ENCODE peak calls at places on chromosomes 7 and 10, in six cellular contexts. One of them, this sample, is unnamed.

GRCh38 chr10:122492955-122493597 is 31.7 kb downstream of the HTRA1 start:
- DNase-seq in H1: no peak
- DNase-seq in mesenchymal stem cell: no peak
- DNase-seq in IMR-90: peak; percentile 56
- DNase-seq in mesendoderm: no peak
- DNase-seq in neuronal stem cell: no peak
- DNase-seq in this sample: no peak

GRCh38 chr10:30437039-30437781 is 3.2 kb downstream of the MAP3K8 start:
- DNase-seq in neuronal stem cell: no peak
- DNase-seq in mesenchymal stem cell: peak; percentile 77
- DNase-seq in H1: no peak
- DNase-seq in IMR-90: peak; percentile 75
- DNase-seq in mesendoderm: peak; percentile 69
- DNase-seq in this sample: peak; percentile 57

GRCh38 chr7:127588697-127589482 is 679 bp downstream of the ARF5 start:
- DNase-seq in H1: peak; percentile 31
- DNase-seq in mesendoderm: peak; percentile 86
- DNase-seq in mesenchymal stem cell: peak; percentile 62
- DNase-seq in neuronal stem cell: peak; percentile 48
- DNase-seq in IMR-90: peak; percentile 51
- DNase-seq in this sample: peak; percentile 55

GRCh38 chr7:137454169-137455166 is 110.9 kb upstream of the PTN start:
- DNase-seq in mesendoderm: peak; percentile 80
- DNase-seq in mesenchymal stem cell: peak; percentile 97
- DNase-seq in IMR-90: peak; percentile 93
- DNase-seq in neuronal stem cell: peak; percentile 48
- DNase-seq in H1: no peak
- DNase-seq in this sample: peak; percentile 80

GRCh38 chr7:30713397-30713796 is 31.1 kb upstream of the CRHR2 start:
- DNase-seq in neuronal stem cell: no peak
- DNase-seq in mesenchymal stem cell: peak; percentile 26
- DNase-seq in IMR-90: no peak
- DNase-seq in mesendoderm: no peak
- DNase-seq in H1: no peak
- DNase-seq in this sample: no peak

GRCh38 chr10:10313099-10313875 is 704.4 kb upstream of the CELF2 start:
- DNase-seq in IMR-90: peak; percentile 28
- DNase-seq in H1: no peak
- DNase-seq in mesenchymal stem cell: peak; percentile 35
- DNase-seq in neuronal stem cell: no peak
- DNase-seq in mesendoderm: no peak
- DNase-seq in this sample: no peak

GRCh38 chr10:72875250-72876055 is 18.1 kb upstream of the OIT3 start:
- DNase-seq in neuronal stem cell: no peak
- DNase-seq in mesendoderm: peak; percentile 47
- DNase-seq in H1: no peak
- DNase-seq in IMR-90: peak; percentile 43
- DNase-seq in mesenchymal stem cell: peak; percentile 40
- DNase-seq in this sample: no peak

GRCh38 chr7:107964510-107964909 is 38.5 kb downstream of the LAMB1 start:
- DNase-seq in neuronal stem cell: no peak
- DNase-seq in mesenchymal stem cell: no peak
- DNase-seq in H1: no peak
- DNase-seq in IMR-90: no peak
- DNase-seq in mesendoderm: no peak
- DNase-seq in this sample: no peak

GRCh38 chr10:8349610-8350249 is 295.2 kb downstream of the GATA3 start:
- DNase-seq in H1: no peak
- DNase-seq in IMR-90: no peak
- DNase-seq in mesenchymal stem cell: peak; percentile 18
- DNase-seq in mesendoderm: no peak
- DNase-seq in neuronal stem cell: no peak
- DNase-seq in this sample: no peak

GRCh38 chr10:36725581-36726520 is 399.5 kb upstream of the ANKRD30A start:
- DNase-seq in mesenchymal stem cell: peak; percentile 75
- DNase-seq in neuronal stem cell: peak; percentile 69
- DNase-seq in IMR-90: peak; percentile 88
- DNase-seq in mesendoderm: peak; percentile 96
- DNase-seq in H1: peak; percentile 62
- DNase-seq in this sample: peak; percentile 58

DNA sequence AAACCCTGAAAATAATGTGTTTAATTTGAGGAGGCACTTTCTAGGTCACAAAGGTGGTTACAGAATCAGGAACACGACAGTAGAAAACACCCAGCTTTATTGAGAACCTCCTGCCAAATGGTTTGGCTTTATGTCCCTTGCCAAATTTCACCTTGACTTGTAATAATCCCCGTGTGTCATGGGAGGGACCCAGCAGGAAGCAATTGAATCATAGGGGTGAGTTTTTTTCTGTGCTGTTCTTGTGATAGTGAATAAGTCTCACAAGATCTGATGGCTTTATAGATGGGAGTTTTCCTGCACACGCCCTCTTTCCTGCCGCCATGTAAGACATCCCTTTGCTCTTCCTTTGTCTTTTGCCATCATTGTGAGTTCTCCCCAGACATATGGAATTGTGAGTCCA is 193.8 kb upstream of the KLF6 start:
- DNase-seq in mesendoderm: no peak
- DNase-seq in mesenchymal stem cell: no peak
- DNase-seq in H1: no peak
- DNase-seq in neuronal stem cell: no peak
- DNase-seq in IMR-90: no peak
- DNase-seq in this sample: no peak
- H3K4me3 ChIP-seq in mesendoderm: no peak overlapping the region
- H3K4me3 ChIP-seq in mesenchymal stem cell: no peak overlapping the region
- H3K4me3 ChIP-seq in H1: no peak overlapping the region
- H3K4me3 ChIP-seq in neuronal stem cell: no peak overlapping the region
- H3K4me3 ChIP-seq in IMR-90: no peak overlapping the region
- H3K4me3 ChIP-seq in this sample: no peak overlapping the region

GRCh38 chr7:133199831-133200230 is 53.0 kb upstream of the EXOC4 start:
- DNase-seq in IMR-90: no peak
- DNase-seq in H1: no peak
- DNase-seq in mesenchymal stem cell: no peak
- DNase-seq in mesendoderm: peak; percentile 17
- DNase-seq in neuronal stem cell: no peak
- DNase-seq in this sample: no peak

GRCh38 chr7:133201470-133201869 is 51.4 kb upstream of the EXOC4 start:
- DNase-seq in neuronal stem cell: no peak
- DNase-seq in mesenchymal stem cell: no peak
- DNase-seq in H1: no peak
- DNase-seq in mesendoderm: peak; percentile 59
- DNase-seq in IMR-90: no peak
- DNase-seq in this sample: no peak

GRCh38 chr7:133197972-133198544 is 54.8 kb upstream of the EXOC4 start:
- DNase-seq in mesendoderm: peak; percentile 52
- DNase-seq in IMR-90: no peak
- DNase-seq in H1: no peak
- DNase-seq in mesenchymal stem cell: no peak
- DNase-seq in neuronal stem cell: no peak
- DNase-seq in this sample: no peak

GRCh38 chr7:133191787-133192186 is 61.1 kb upstream of the EXOC4 start:
- DNase-seq in IMR-90: no peak
- DNase-seq in mesendoderm: no peak
- DNase-seq in neuronal stem cell: no peak
- DNase-seq in mesenchymal stem cell: no peak
- DNase-seq in H1: no peak
- DNase-seq in this sample: no peak

GRCh38 chr7:133196872-133197612 is 55.8 kb upstream of the EXOC4 start:
- DNase-seq in neuronal stem cell: no peak
- DNase-seq in mesendoderm: peak; percentile 82
- DNase-seq in IMR-90: no peak
- DNase-seq in mesenchymal stem cell: no peak
- DNase-seq in H1: peak; percentile 58
- DNase-seq in this sample: no peak
- H2BK120ac ChIP-seq in neuronal stem cell: no peak overlapping the region
- H2BK120ac ChIP-seq in mesendoderm: no peak overlapping the region
- H2BK120ac ChIP-seq in IMR-90: no peak overlapping the region
- H2BK120ac ChIP-seq in mesenchymal stem cell: no peak overlapping the region
- H2BK120ac ChIP-seq in H1: peak overlapping the region; percentile 74
- H2BK120ac ChIP-seq in this sample: no peak overlapping the region

GRCh38 chr10:31819393-31819820 is 109.2 kb downstream of the ARHGAP12 start:
- DNase-seq in IMR-90: no peak
- DNase-seq in H1: no peak
- DNase-seq in neuronal stem cell: no peak
- DNase-seq in mesenchymal stem cell: no peak
- DNase-seq in mesendoderm: peak; percentile 14
- DNase-seq in this sample: peak; percentile 43

GRCh38 chr10:31820096-31820495 is 108.5 kb downstream of the ARHGAP12 start:
- DNase-seq in mesenchymal stem cell: no peak
- DNase-seq in IMR-90: no peak
- DNase-seq in H1: no peak
- DNase-seq in neuronal stem cell: no peak
- DNase-seq in mesendoderm: no peak
- DNase-seq in this sample: no peak

GRCh38 chr10:31820794-31821369 is 107.7 kb downstream of the ARHGAP12 start:
- DNase-seq in IMR-90: peak; percentile 31
- DNase-seq in mesendoderm: no peak
- DNase-seq in mesenchymal stem cell: no peak
- DNase-seq in neuronal stem cell: no peak
- DNase-seq in H1: no peak
- DNase-seq in this sample: no peak

GRCh38 chr10:31822150-31822549 is 106.5 kb downstream of the ARHGAP12 start:
- DNase-seq in mesendoderm: no peak
- DNase-seq in IMR-90: peak; percentile 2
- DNase-seq in neuronal stem cell: no peak
- DNase-seq in mesenchymal stem cell: no peak
- DNase-seq in H1: no peak
- DNase-seq in this sample: no peak

DNA sequence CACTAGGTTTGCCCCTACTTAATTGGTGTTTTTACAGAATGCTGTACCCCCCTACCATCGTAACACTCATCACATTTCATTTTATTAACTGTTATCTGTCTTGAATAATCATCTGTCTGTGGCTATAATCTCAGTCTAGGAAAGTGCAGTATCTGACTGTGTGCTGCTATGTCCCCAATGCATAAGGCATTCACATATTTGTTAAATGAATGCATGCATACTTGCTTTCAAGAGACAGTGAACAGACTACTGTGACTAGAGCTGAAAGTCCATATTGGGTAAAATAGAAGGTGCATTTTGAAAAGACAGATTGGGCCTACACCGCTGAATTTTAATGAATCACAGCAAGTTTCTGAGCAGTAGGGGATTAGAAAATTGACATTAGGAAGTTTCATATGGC is 112.3 kb downstream of the ARHGAP12 start:
- DNase-seq in neuronal stem cell: no peak
- DNase-seq in IMR-90: peak; percentile 72
- DNase-seq in mesenchymal stem cell: peak; percentile 66
- DNase-seq in mesendoderm: no peak
- DNase-seq in H1: no peak
- DNase-seq in this sample: peak; percentile 55
- H3K4me3 ChIP-seq in neuronal stem cell: no peak overlapping the region
- H3K4me3 ChIP-seq in IMR-90: no peak overlapping the region
- H3K4me3 ChIP-seq in mesenchymal stem cell: no peak overlapping the region
- H3K4me3 ChIP-seq in mesendoderm: no peak overlapping the region
- H3K4me3 ChIP-seq in H1: no peak overlapping the region
- H3K4me3 ChIP-seq in this sample: no peak overlapping the region

DNA sequence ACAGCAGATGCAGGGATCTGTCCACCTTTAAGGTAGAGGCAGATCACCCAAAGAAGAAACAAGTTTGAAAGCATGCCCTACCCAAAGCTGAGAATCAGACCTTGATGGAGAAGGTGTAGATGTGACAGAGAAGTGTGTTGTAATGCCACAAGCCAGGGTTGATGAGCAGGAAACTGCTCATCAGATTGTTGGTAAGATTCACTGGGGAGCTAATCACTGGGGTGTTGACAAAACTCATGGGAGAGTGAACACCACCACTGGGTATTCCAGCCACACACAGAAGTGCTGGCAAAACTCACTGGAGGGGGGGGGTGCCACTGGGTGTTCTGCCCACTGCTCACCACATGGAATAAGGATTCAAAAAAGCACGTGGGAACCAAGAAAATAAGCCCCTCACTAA is 95.2 kb downstream of the IQUB start:
- DNase-seq in neuronal stem cell: no peak
- DNase-seq in mesenchymal stem cell: no peak
- DNase-seq in H1: no peak
- DNase-seq in mesendoderm: peak; percentile 16
- DNase-seq in IMR-90: no peak
- DNase-seq in this sample: no peak
- H2BK120ac ChIP-seq in neuronal stem cell: peak overlapping the region; percentile 49
- H2BK120ac ChIP-seq in mesenchymal stem cell: no peak overlapping the region
- H2BK120ac ChIP-seq in H1: peak overlapping the region; percentile 55
- H2BK120ac ChIP-seq in mesendoderm: no peak overlapping the region
- H2BK120ac ChIP-seq in IMR-90: no peak overlapping the region
- H2BK120ac ChIP-seq in this sample: no peak overlapping the region

DNA sequence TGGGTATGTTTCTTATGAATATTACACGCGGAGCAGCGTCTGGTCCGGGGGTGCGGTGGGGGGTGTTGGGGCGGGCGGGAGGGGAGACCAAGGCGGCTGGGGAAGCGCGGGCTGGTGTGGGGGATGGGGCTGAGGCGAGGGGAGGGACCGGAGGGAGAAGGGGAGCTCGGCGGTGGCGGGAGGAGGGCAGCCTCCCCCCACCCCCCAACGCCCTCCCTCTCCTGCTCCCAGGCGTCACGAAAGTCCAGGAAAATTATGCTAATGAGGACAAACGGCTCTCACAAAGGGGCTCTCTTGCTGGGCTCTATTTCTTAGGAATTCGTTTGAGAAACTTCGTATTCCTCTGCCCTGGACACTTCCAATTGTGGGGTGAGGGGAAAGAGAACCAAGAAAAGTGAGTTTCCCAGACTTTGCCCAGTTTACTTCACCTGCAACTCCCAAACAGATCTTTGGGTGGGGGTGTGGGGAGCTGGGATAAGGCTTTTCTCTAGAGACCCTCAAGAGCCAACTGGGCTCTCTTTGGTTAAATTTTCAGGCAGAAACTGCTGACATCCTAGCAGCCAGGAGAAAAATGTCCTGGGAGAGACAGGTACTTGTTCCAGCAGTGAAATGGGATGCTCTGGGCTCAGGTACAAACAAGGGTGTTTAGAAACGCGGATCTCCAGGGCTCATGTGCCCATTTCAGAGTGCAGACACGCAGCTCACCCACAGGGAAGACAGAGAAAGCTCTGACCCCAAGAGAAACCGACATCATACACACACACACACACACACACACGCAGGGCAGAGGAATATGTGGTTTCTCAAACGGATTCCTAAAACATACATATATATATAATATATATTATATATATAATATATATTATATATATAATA is 11.7 kb upstream of the HOXA2 start:
- DNase-seq in mesenchymal stem cell: peak; percentile 30
- DNase-seq in IMR-90: peak; percentile 69
- DNase-seq in mesendoderm: no peak
- DNase-seq in neuronal stem cell: no peak
- DNase-seq in H1: no peak
- DNase-seq in this sample: no peak
- H3K4me3 ChIP-seq in mesenchymal stem cell: peak overlapping the region; percentile 78
- H3K4me3 ChIP-seq in IMR-90: peak overlapping the region; percentile 65
- H3K4me3 ChIP-seq in mesendoderm: no peak overlapping the region
- H3K4me3 ChIP-seq in neuronal stem cell: no peak overlapping the region
- H3K4me3 ChIP-seq in H1: no peak overlapping the region
- H3K4me3 ChIP-seq in this sample: no peak overlapping the region

GRCh38 chr10:102796407-102797176 is 40.6 kb downstream of the CYP17A1 start:
- DNase-seq in mesendoderm: no peak
- DNase-seq in neuronal stem cell: no peak
- DNase-seq in mesenchymal stem cell: peak; percentile 67
- DNase-seq in IMR-90: peak; percentile 41
- DNase-seq in H1: no peak
- DNase-seq in this sample: no peak
- H2BK120ac ChIP-seq in mesendoderm: no peak overlapping the region
- H2BK120ac ChIP-seq in neuronal stem cell: no peak overlapping the region
- H2BK120ac ChIP-seq in mesenchymal stem cell: no peak overlapping the region
- H2BK120ac ChIP-seq in IMR-90: no peak overlapping the region
- H2BK120ac ChIP-seq in H1: no peak overlapping the region
- H2BK120ac ChIP-seq in this sample: no peak overlapping the region

GRCh38 chr7:70836279-70836678 is 295.7 kb upstream of the GALNT17 start:
- DNase-seq in mesenchymal stem cell: no peak
- DNase-seq in IMR-90: no peak
- DNase-seq in mesendoderm: no peak
- DNase-seq in H1: no peak
- DNase-seq in neuronal stem cell: no peak
- DNase-seq in this sample: no peak
- H3K4me3 ChIP-seq in mesenchymal stem cell: no peak overlapping the region
- H3K4me3 ChIP-seq in IMR-90: no peak overlapping the region
- H3K4me3 ChIP-seq in mesendoderm: no peak overlapping the region
- H3K4me3 ChIP-seq in H1: no peak overlapping the region
- H3K4me3 ChIP-seq in neuronal stem cell: no peak overlapping the region
- H3K4me3 ChIP-seq in this sample: no peak overlapping the region

This sample was measured in trophoblast cell.